ENCODE peak calls at places on chromosomes 5 and 9, in five cellular contexts. M, R, Z, V and S are unnamed samples.

GRCh38 chr5:144468542-144468941 is 297.9 kb downstream of the KCTD16 start:
- DNase-seq in M (no peak), R (peak; percentile 44), Z (no peak), V (no peak), S (no peak)

GRCh38 chr5:75279324-75279723 is 42.6 kb upstream of the ANKRD31 start:
- DNase-seq in M (no peak), R (no peak), Z (no peak), V (no peak), S (no peak)

GRCh38 chr5:1799110-1799601 is 481 bp downstream of the MRPL36 start:
- DNase-seq in M (no peak), R (peak; percentile 16), Z (peak; percentile 15), V (peak; percentile 63), S (peak; percentile 52)

GRCh38 chr5:38765461-38765861 is 80.4 kb upstream of the OSMR start:
- DNase-seq in M (no peak), R (peak; percentile 96), Z (no peak), V (no peak), S (no peak)

GRCh38 chr9:4741365-4742031 is 496 bp upstream of the AK3 start:
- DNase-seq in M (peak; percentile 62), R (no peak), Z (peak; percentile 41), V (no peak), S (no peak)

GRCh38 chr5:148452499-148453193 is 68.9 kb downstream of the FBXO38 start:
- DNase-seq in M (no peak), R (no peak), Z (no peak), V (no peak), S (no peak)

GRCh38 chr9:95580812-95581761 is 64.3 kb upstream of the PTCH1 start:
- DNase-seq in M (no peak), R (no peak), Z (no peak), V (no peak), S (no peak)

GRCh38 chr9:124239249-124240073 is 18.3 kb upstream of the NEK6 start:
- DNase-seq in M (no peak), R (no peak), Z (no peak), V (no peak), S (no peak)

GRCh38 chr9:130664191-130665028 is at the start of gene PRDM12:
- DNase-seq in M (peak; percentile 63), R (no peak), Z (no peak), V (peak; percentile 66), S (peak; percentile 53)

GRCh38 chr9:27059907-27060306 is 49.1 kb upstream of the TEK start:
- DNase-seq in M (no peak), R (no peak), Z (no peak), V (no peak), S (no peak)

GRCh38 chr9:72292184-72292787 is 72.7 kb downstream of the ZFAND5 start:
- DNase-seq in M (no peak), R (peak; percentile 68), Z (peak; percentile 51), V (peak; percentile 39), S (no peak)

GRCh38 chr5:110639307-110639902 is 87.1 kb downstream of the TMEM232 start:
- DNase-seq in M (no peak), R (no peak), Z (no peak), V (no peak), S (no peak)

GRCh38 chr5:125311743-125312142 is 565.3 kb upstream of the ZNF608 start:
- DNase-seq in M (no peak), R (peak; percentile 95), Z (peak; percentile 89), V (no peak), S (no peak)

GRCh38 chr9:89879711-89880110 is 274.9 kb downstream of the GADD45G start:
- DNase-seq in M (no peak), R (no peak), Z (no peak), V (no peak), S (no peak)

GRCh38 chr5:8842906-8843590 is 702.8 kb downstream of the SEMA5A start:
- DNase-seq in M (no peak), R (no peak), Z (peak; percentile 35), V (peak; percentile 37), S (no peak)

GRCh38 chr5:126376443-126376842 is 46.8 kb upstream of the GRAMD2B start:
- DNase-seq in M (no peak), R (no peak), Z (no peak), V (no peak), S (no peak)

GRCh38 chr9:129451089-129451656 is 169.7 kb downstream of the C9orf50 start:
- DNase-seq in M (no peak), R (no peak), Z (no peak), V (no peak), S (no peak)

GRCh38 chr5:58606064-58606463 is 23.2 kb downstream of the RAB3C start:
- DNase-seq in M (no peak), R (no peak), Z (no peak), V (no peak), S (no peak)

GRCh38 chr5:61815343-61815742 is 483.3 kb downstream of the ZSWIM6 start:
- DNase-seq in M (no peak), R (no peak), Z (no peak), V (no peak), S (no peak)

GRCh38 chr9:132166599-132166998 is 4.7 kb downstream of the NTNG2 start:
- DNase-seq in M (peak; percentile 68), R (no peak), Z (peak; percentile 24), V (peak; percentile 74), S (no peak)

GRCh38 chr9:75083188-75083976 is 4.6 kb downstream of the NMRK1 start:
- DNase-seq in M (peak; percentile 56), R (no peak), Z (peak; percentile 55), V (peak; percentile 15), S (peak; percentile 32)

GRCh38 chr9:113590991-113591898 is 127.7 kb downstream of the RGS3 start:
- DNase-seq in M (peak; percentile 91), R (peak; percentile 50), Z (peak; percentile 77), V (peak; percentile 89), S (peak; percentile 91)

GRCh38 chr5:104764197-104764596 is 1201.6 kb upstream of the NUDT12 start:
- DNase-seq in M (no peak), R (no peak), Z (no peak), V (no peak), S (no peak)

GRCh38 chr9:31730398-31730797 is 654.0 kb upstream of the ACO1 start:
- DNase-seq in M (no peak), R (no peak), Z (no peak), V (no peak), S (no peak)

GRCh38 chr9:130938652-130939404 is at the start of gene FIBCD1:
- DNase-seq in M (peak; percentile 69), R (peak; percentile 47), Z (peak; percentile 52), V (peak; percentile 83), S (peak; percentile 58)

GRCh38 chr5:83516962-83517750 is 45.6 kb downstream of the VCAN start:
- DNase-seq in M (no peak), R (no peak), Z (no peak), V (no peak), S (no peak)

GRCh38 chr5:132505641-132506040 is 15.1 kb upstream of the IRF1 start:
- DNase-seq in M (no peak), R (no peak), Z (no peak), V (no peak), S (no peak)

GRCh38 chr5:37533851-37534250 is 154.7 kb downstream of the WDR70 start:
- DNase-seq in M (no peak), R (peak; percentile 88), Z (peak; percentile 94), V (no peak), S (no peak)

GRCh38 chr5:74865799-74866652 is at the start of gene FAM169A:
- DNase-seq in M (peak; percentile 73), R (peak; percentile 52), Z (peak; percentile 64), V (peak; percentile 84), S (peak; percentile 73)

DNA sequence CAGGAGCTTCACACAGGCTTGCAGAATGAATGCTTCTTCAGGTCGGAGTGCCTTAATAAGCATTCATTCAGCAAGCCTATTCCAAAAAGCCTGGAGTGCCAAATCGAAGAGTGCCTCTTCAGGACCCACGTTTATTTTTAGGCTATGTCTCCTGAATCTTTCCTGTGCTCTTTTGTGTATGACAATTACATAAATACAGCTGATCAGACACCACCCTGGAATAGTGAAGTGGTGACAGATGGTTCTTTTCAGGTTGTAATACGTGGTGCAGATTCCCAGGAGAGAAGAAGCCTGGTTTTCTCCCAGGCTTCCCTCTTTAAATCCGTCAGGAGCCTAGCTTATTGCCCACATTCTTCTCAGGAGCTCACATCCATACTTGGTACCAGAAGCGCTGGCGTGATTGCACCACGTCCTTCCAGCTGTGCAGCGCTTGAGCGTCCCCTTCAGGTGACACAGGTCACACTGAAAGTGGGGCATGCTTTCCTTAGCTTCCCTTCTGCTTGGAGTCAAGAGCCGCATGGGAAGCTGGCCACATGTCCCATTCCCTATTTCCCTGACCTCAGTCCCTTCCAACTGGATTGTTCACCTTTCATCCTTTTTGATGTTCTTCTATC is 123.1 kb downstream of the ADCY2 start:
- DNase-seq in M (peak; percentile 79), R (no peak), Z (no peak), V (peak; percentile 55), S (peak; percentile 9)
- TF ChIP-seq CTCF in M (peak; percentile 59), R (no peak), Z (no peak), V (peak; percentile 53), S (peak; percentile 20)

GRCh38 chr5:478982-479535 is 36.1 kb downstream of the EXOC3 start:
- DNase-seq in M (no peak), R (no peak), Z (no peak), V (no peak), S (no peak)
- TF ChIP-seq CTCF in M (no peak), R (no peak), Z (no peak), V (no peak), S (no peak)

GRCh38 chr5:156819967-156820581 is 30.0 kb upstream of the PPP1R2B start:
- DNase-seq in M (peak; percentile 12), R (no peak), Z (no peak), V (no peak), S (no peak)

GRCh38 chr5:156824241-156824640 is 25.9 kb upstream of the PPP1R2B start:
- DNase-seq in M (no peak), R (no peak), Z (no peak), V (no peak), S (no peak)

GRCh38 chr5:156826150-156826549 is 23.9 kb upstream of the PPP1R2B start:
- DNase-seq in M (no peak), R (no peak), Z (no peak), V (no peak), S (no peak)

GRCh38 chr5:156825688-156826087 is 24.4 kb upstream of the PPP1R2B start:
- DNase-seq in M (no peak), R (no peak), Z (no peak), V (no peak), S (no peak)

GRCh38 chr5:156824800-156825199 is 25.3 kb upstream of the PPP1R2B start:
- DNase-seq in M (no peak), R (peak; percentile 33), Z (peak; percentile 10), V (peak; percentile 65), S (no peak)
- TF ChIP-seq CTCF in M (no peak), R (peak; percentile 41), Z (peak; percentile 16), V (peak; percentile 71), S (peak; percentile 49)

DNA sequence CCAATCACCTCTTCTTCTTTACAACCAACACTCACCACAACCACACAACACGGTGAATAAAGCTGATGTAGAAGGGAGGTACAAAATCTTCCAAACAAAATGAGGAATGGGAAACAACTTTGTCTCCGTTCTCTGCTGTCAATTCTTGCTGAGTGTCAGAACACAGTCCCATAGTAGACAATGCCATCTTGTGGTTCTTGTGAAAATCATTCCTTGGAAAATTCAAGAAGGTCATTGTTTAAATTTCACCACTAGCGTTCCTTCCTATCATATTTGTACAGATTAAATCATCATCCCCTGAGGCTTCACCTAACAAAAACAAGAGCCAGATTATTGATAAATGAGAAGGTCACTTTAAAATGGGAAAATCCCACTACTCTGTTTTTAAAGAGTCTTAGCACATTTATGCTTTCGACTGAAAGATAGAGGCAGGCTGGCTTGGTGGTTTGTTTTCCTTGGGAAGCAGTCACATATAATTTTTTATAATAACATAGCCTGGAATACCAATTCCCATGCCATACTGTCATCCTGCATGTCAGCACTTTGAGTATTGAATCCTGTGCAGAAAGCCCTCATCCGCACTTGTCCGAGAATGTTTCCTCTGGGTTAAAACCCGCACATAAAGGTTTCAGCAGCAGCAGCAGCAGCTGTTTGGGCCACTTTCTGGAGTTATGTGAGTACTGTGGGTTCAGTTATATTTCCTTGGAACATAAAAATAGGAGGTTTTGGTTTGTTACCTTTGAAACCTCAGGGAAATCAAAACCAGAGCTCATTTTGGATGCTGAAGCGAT is 395.0 kb upstream of the SMARCA2 start:
- DNase-seq in M (no peak), R (no peak), Z (peak; percentile 67), V (no peak), S (no peak)
- TF ChIP-seq CTCF in M (no peak), R (no peak), Z (peak; percentile 67), V (no peak), S (no peak)